ENCODE peak calls at places on chromosomes 12 and 14, in seven cellular contexts. O is OCI-LY7, S is body of pancreas, I is gastrocnemius medialis, Q is aorta, L is IMR-90, M is foreskin keratinocyte. X is an unnamed sample.

GRCh38 chr12:50764861-50765324 is 992 bp downstream of the ATF1 start:
- DNase-seq in O (peak; percentile 70), L (peak; percentile 35), Q (no peak), M (peak; percentile 70), S (peak; percentile 26), I (peak; percentile 47), X (peak; percentile 61)

GRCh38 chr12:50806176-50806575 is 36.5 kb upstream of the TMPRSS12 start:
- DNase-seq in L (peak; percentile 29), S (no peak), Q (no peak), M (no peak), O (no peak), I (no peak), X (no peak)

GRCh38 chr12:57296291-57296690 is 45.3 kb upstream of the STAC3 start:
- DNase-seq in O (no peak), I (no peak), L (no peak), S (no peak), M (no peak), Q (no peak), X (no peak)

GRCh38 chr12:57454566-57455373 is at the start of gene INHBE:
- DNase-seq in I (peak; percentile 81), O (peak; percentile 58), S (no peak), Q (no peak), L (peak; percentile 96), M (no peak), X (no peak)

GRCh38 chr12:4274396-4274959 is 916 bp downstream of the CCND2 start:
- DNase-seq in S (peak; percentile 37), Q (peak; percentile 78), O (no peak), I (no peak), M (no peak), L (no peak), X (no peak)

GRCh38 chr14:26735811-26736210 is 138.0 kb upstream of the NOVA1 start:
- DNase-seq in Q (no peak), M (peak; percentile 66), S (no peak), L (no peak), O (no peak), I (no peak), X (no peak)

GRCh38 chr12:23337213-23337612 is 612.3 kb downstream of the SOX5 start:
- DNase-seq in I (no peak), Q (no peak), L (no peak), S (no peak), M (no peak), O (no peak), X (no peak)

GRCh38 chr14:37436519-37436918 is 158.5 kb downstream of the FOXA1 start:
- DNase-seq in M (no peak), O (no peak), I (no peak), S (no peak), Q (no peak), L (no peak), X (no peak)

GRCh38 chr14:98219638-98220037 is 1052.4 kb downstream of the BCL11B start:
- DNase-seq in O (no peak), L (no peak), Q (no peak), S (no peak), I (no peak), M (no peak), X (no peak)

GRCh38 chr12:106715582-106715981 is 58.9 kb upstream of the RIC8B start:
- DNase-seq in O (no peak), I (no peak), S (no peak), L (no peak), M (peak; percentile 6), Q (no peak), X (no peak)

GRCh38 chr14:88164906-88165534 is 158.0 kb downstream of the KCNK10 start:
- DNase-seq in O (no peak), L (no peak), M (no peak), S (no peak), I (no peak), Q (no peak), X (no peak)

GRCh38 chr12:58877243-58877743 is 43.0 kb downstream of the LRIG3 start:
- DNase-seq in S (peak; percentile 88), L (peak; percentile 100), I (no peak), O (no peak), M (peak; percentile 91), Q (no peak), X (no peak)

GRCh38 chr12:56234746-56235436 is 5.0 kb downstream of the SLC39A5 start:
- DNase-seq in M (peak; percentile 24), I (no peak), S (peak; percentile 45), Q (no peak), O (no peak), L (no peak), X (no peak)

GRCh38 chr12:101018540-101018939 is 191.5 kb downstream of the SLC5A8 start:
- DNase-seq in M (peak; percentile 97), O (no peak), Q (no peak), I (no peak), L (peak; percentile 91), S (no peak), X (no peak)

GRCh38 chr12:19675361-19675760 is 236.1 kb downstream of the AEBP2 start:
- DNase-seq in M (no peak), Q (no peak), S (no peak), I (no peak), O (no peak), L (no peak), X (no peak)

GRCh38 chr14:54683882-54684794 is 117.2 kb downstream of the SAMD4A start:
- DNase-seq in L (peak; percentile 80), S (no peak), M (peak; percentile 80), O (no peak), I (peak; percentile 50), Q (peak; percentile 86), X (no peak)
- H3K4me1 ChIP-seq in L (peaks cover 47% of the 10 kb centered on the region), S (peaks cover 13% of the 10 kb centered on the region), M (peaks cover 28% of the 10 kb centered on the region), O (no peaks in the 10 kb centered on the region), I (peaks cover 56% of the 10 kb centered on the region), Q (peaks cover 24% of the 10 kb centered on the region), X (no peaks in the 10 kb centered on the region)

GRCh38 chr14:68673464-68673863 is 119.4 kb downstream of the ZFP36L1 start:
- DNase-seq in Q (no peak), L (no peak), S (no peak), M (no peak), I (no peak), O (no peak), X (no peak)

GRCh38 chr14:68676511-68676943 is 116.3 kb downstream of the ZFP36L1 start:
- DNase-seq in Q (no peak), S (no peak), O (peak; percentile 48), I (no peak), L (no peak), M (peak; percentile 100), X (no peak)

GRCh38 chr14:68675233-68675577 is 117.7 kb downstream of the ZFP36L1 start:
- DNase-seq in L (peak; percentile 28), S (no peak), I (no peak), Q (no peak), M (peak; percentile 82), O (no peak), X (no peak)

GRCh38 chr14:68672609-68673285 is 120.1 kb downstream of the ZFP36L1 start:
- DNase-seq in M (no peak), S (no peak), L (no peak), I (no peak), Q (no peak), O (peak; percentile 37), X (no peak)

GRCh38 chr14:68674538-68675232 is 118.2 kb downstream of the ZFP36L1 start:
- DNase-seq in S (no peak), O (no peak), Q (no peak), L (no peak), M (no peak), I (no peak), X (no peak)
- H3K4me1 ChIP-seq in S (peaks cover 60% of the 10 kb centered on the region), O (peaks cover 42% of the 10 kb centered on the region), Q (no peaks in the 10 kb centered on the region), L (peaks cover 6% of the 10 kb centered on the region), M (peaks cover 36% of the 10 kb centered on the region), I (peaks cover 34% of the 10 kb centered on the region), X (no peaks in the 10 kb centered on the region)

DNA sequence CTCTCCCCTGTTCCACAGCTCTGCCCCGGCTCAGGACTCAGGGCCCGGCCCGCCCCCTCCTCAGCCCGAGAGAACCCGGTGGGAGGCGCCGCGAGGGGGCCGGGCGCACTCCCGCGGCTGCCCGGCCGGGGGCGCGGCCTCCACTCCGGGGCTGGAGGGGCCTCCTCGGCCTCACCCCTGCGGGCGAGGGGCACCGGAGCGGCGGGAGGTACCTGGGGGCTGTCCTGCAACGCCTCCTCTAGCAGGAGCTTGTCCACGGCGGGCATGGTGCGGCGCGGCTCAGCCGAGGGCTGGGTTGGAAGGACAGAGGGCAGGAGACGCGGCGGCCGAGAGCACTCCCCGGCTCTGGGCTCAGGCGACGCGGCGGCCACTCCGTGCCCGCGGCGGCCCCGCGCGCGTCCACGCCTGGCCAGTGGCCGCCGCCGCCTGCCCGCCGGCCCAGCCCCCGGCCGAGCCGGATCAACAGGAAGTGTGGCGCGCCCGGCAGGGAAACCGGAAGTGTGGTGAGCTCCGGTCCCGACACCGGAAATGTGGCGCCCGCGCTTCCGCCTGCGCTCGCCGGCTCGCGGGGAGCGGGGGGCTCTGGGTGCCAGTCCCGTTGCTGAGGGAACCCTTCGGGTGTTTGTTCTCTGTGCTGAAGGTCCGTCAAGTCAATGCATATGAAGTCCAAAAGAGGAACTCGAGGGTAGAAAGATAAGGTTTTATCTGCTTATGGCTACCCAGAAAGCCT is at the start of gene APPL2:
- DNase-seq in I (peak; percentile 89), L (peak; percentile 87), Q (peak; percentile 98), O (peak; percentile 93), S (peak; percentile 94), M (peak; percentile 61), X (peak; percentile 66)
- H3K4me1 ChIP-seq in I (peaks cover 38% of the 10 kb centered on the region), L (peaks cover 9% of the 10 kb centered on the region), Q (peaks cover 11% of the 10 kb centered on the region), O (peaks cover 39% of the 10 kb centered on the region), S (peaks cover 33% of the 10 kb centered on the region), M (peaks cover 4% of the 10 kb centered on the region), X (peaks cover 34% of the 10 kb centered on the region)

GRCh38 chr12:79067977-79068376 is 203.4 kb downstream of the SYT1 start:
- DNase-seq in S (no peak), M (no peak), Q (no peak), I (no peak), O (no peak), L (no peak), X (no peak)
- H3K4me1 ChIP-seq in S (no peaks in the 10 kb centered on the region), M (no peaks in the 10 kb centered on the region), Q (no peaks in the 10 kb centered on the region), I (no peaks in the 10 kb centered on the region), O (no peaks in the 10 kb centered on the region), L (peaks cover 2% of the 10 kb centered on the region), X (no peaks in the 10 kb centered on the region)

GRCh38 chr12:123095074-123095694 is 55.7 kb downstream of the PITPNM2 start:
- DNase-seq in M (no peak), Q (no peak), S (no peak), O (no peak), I (no peak), L (no peak), X (no peak)
- H3K4me1 ChIP-seq in M (peaks cover 7% of the 10 kb centered on the region), Q (no peaks in the 10 kb centered on the region), S (peaks cover 16% of the 10 kb centered on the region), O (no peaks in the 10 kb centered on the region), I (peaks cover 68% of the 10 kb centered on the region), L (peaks cover 37% of the 10 kb centered on the region), X (no peaks in the 10 kb centered on the region)

GRCh38 chr12:21677622-21678277 is 20.1 kb upstream of the LDHB start:
- DNase-seq in O (no peak), Q (no peak), M (peak; percentile 70), L (peak; percentile 53), S (no peak), I (no peak), X (peak; percentile 57)
- H3K4me1 ChIP-seq in O (no peaks in the 10 kb centered on the region), Q (no peaks in the 10 kb centered on the region), M (no peaks in the 10 kb centered on the region), L (no peaks in the 10 kb centered on the region), S (peaks cover 3% of the 10 kb centered on the region), I (no peaks in the 10 kb centered on the region), X (peaks cover 37% of the 10 kb centered on the region)